ENCODE peak calls at places on chromosomes 2 and 18, in ten cellular contexts. F is frontal cortex, P is NCI-H2171 treated with DMSO at 0.1 percent for 48 hours, D is non-pigmented ciliary epithelial cell, G is PC-3, N is Peyer's patch, E is dermis blood vessel endothelial cell, O is progenitor cell of endocrine pancreas, M is AG20443, W is mammary epithelial cell. H is an unnamed sample.

GRCh38 chr2:45236268-45236667 is 227.0 kb upstream of the SIX2 start:
- DNase-seq in F (no peak), P (no peak), D (no peak), G (no peak), N (no peak), E (no peak), O (no peak), M (no peak), W (no peak), H (no peak)

GRCh38 chr2:85273732-85274731 is 53.8 kb downstream of the TGOLN2 start:
- DNase-seq in F (no peak), P (peak), D (no peak), G (peak), N (peak), E (peak), O (no peak), M (peak), W (peak), H (peak)

GRCh38 chr18:60047556-60047955 is 147.8 kb downstream of the PMAIP1 start:
- DNase-seq in F (no peak), P (no peak), D (no peak), G (peak), N (no peak), E (peak), O (no peak), M (no peak), W (peak), H (no peak)

GRCh38 chr2:204860249-204860648 is 315.0 kb downstream of the PARD3B start:
- DNase-seq in F (no peak), P (peak), D (no peak), G (no peak), N (no peak), E (no peak), O (no peak), M (peak), W (no peak), H (no peak)

GRCh38 chr2:227125506-227125905 is 38.5 kb downstream of the COL4A4 start:
- DNase-seq in F (no peak), P (no peak), D (no peak), G (peak), N (no peak), E (no peak), O (no peak), M (no peak), W (no peak), H (no peak)

GRCh38 chr2:42200534-42201227 is 31.5 kb downstream of the EML4 start:
- DNase-seq in F (no peak), P (no peak), D (no peak), G (no peak), N (no peak), E (no peak), O (no peak), M (peak), W (no peak), H (peak)

GRCh38 chr2:100208375-100208774 is 66.0 kb upstream of the AFF3 start:
- DNase-seq in F (peak), P (peak), D (no peak), G (no peak), N (no peak), E (no peak), O (no peak), M (peak), W (no peak), H (no peak)

GRCh38 chr2:28419003-28419704 is 26.5 kb downstream of the FOSL2 start:
- DNase-seq in F (no peak), P (no peak), D (no peak), G (no peak), N (no peak), E (no peak), O (no peak), M (no peak), W (no peak), H (no peak)

GRCh38 chr2:74768401-74768914 is 65.5 kb upstream of the HK2 start:
- DNase-seq in F (no peak), P (no peak), D (peak), G (no peak), N (no peak), E (no peak), O (no peak), M (peak), W (no peak), H (peak)

GRCh38 chr2:230847883-230848388 is 16.8 kb upstream of the ITM2C start:
- DNase-seq in F (peak), P (peak), D (peak), G (peak), N (peak), E (peak), O (peak), M (peak), W (peak), H (peak)

GRCh38 chr18:76960528-76961035 is 138.2 kb downstream of the ZNF236 start:
- DNase-seq in F (no peak), P (no peak), D (no peak), G (no peak), N (no peak), E (no peak), O (no peak), M (no peak), W (no peak), H (no peak)

GRCh38 chr18:47877892-47878291 is 52.6 kb downstream of the SMAD2 start:
- DNase-seq in F (no peak), P (no peak), D (no peak), G (no peak), N (no peak), E (no peak), O (no peak), M (no peak), W (no peak), H (no peak)

GRCh38 chr2:216691210-216691741 is 4.1 kb downstream of the IGFBP5 start:
- DNase-seq in F (peak), P (peak), D (no peak), G (peak), N (peak), E (peak), O (no peak), M (peak), W (peak), H (peak)

GRCh38 chr2:65231892-65232477 is 4.4 kb downstream of the ACTR2 start:
- DNase-seq in F (no peak), P (no peak), D (peak), G (no peak), N (no peak), E (peak), O (no peak), M (peak), W (no peak), H (peak)

GRCh38 chr18:23982154-23983071 is 32.1 kb upstream of the TTC39C start:
- DNase-seq in F (no peak), P (no peak), D (peak), G (peak), N (peak), E (peak), O (no peak), M (peak), W (no peak), H (peak)

GRCh38 chr2:109247812-109248211 is 118.8 kb downstream of the SH3RF3 start:
- DNase-seq in F (no peak), P (no peak), D (no peak), G (no peak), N (no peak), E (peak), O (no peak), M (peak), W (no peak), H (no peak)

GRCh38 chr2:135916232-135916631 is 40.0 kb upstream of the MCM6 start:
- DNase-seq in F (no peak), P (peak), D (peak), G (peak), N (no peak), E (peak), O (no peak), M (peak), W (peak), H (no peak)

GRCh38 chr2:201093573-201093972 is 21.8 kb downstream of the NDUFB3 start:
- DNase-seq in F (no peak), P (no peak), D (no peak), G (no peak), N (no peak), E (no peak), O (no peak), M (peak), W (no peak), H (no peak)

GRCh38 chr18:79139206-79139605 is 70.0 kb downstream of the ATP9B start:
- DNase-seq in F (no peak), P (no peak), D (no peak), G (no peak), N (no peak), E (no peak), O (no peak), M (no peak), W (no peak), H (no peak)

GRCh38 chr2:150142561-150142960 is 344.9 kb downstream of the RND3 start:
- DNase-seq in F (no peak), P (no peak), D (peak), G (peak), N (no peak), E (peak), O (no peak), M (no peak), W (peak), H (no peak)

GRCh38 chr2:8676191-8676914 is 5.5 kb upstream of the ID2 start:
- DNase-seq in F (peak), P (no peak), D (no peak), G (peak), N (peak), E (peak), O (no peak), M (peak), W (no peak), H (peak)

GRCh38 chr2:137951606-137952005 is 12.7 kb upstream of the HNMT start:
- DNase-seq in F (no peak), P (no peak), D (peak), G (no peak), N (no peak), E (no peak), O (no peak), M (no peak), W (peak), H (no peak)

GRCh38 chr2:10183146-10183675 is 60.7 kb downstream of the RRM2 start:
- DNase-seq in F (no peak), P (no peak), D (no peak), G (no peak), N (no peak), E (no peak), O (no peak), M (no peak), W (no peak), H (no peak)

GRCh38 chr2:48316753-48317750 is 212.9 kb upstream of the STON1 start:
- DNase-seq in F (no peak), P (no peak), D (no peak), G (no peak), N (no peak), E (no peak), O (no peak), M (no peak), W (peak), H (no peak)

H was measured in osteoblast.